ENCODE peak calls at places on chromosomes 12 and 14, in nine cellular contexts. One of them, this sample, is unnamed.

GRCh38 chr14:95527392-95528002 is 7.4 kb upstream of the GLRX5 start:
- DNase-seq in NCI-H1417: peak; percentile 32
- DNase-seq in central memory CD8-positive, alpha-beta T cell: no peak
- DNase-seq in fibroblast of pulmonary artery: peak; percentile 84
- DNase-seq in LoVo: peak; percentile 30
- DNase-seq in glutamatergic neuron: no peak
- DNase-seq in Right ventricle myocardium superior: no peak
- DNase-seq in stimulated activated CD4-positive, alpha-beta T cell treated with anti-CD3 and anti-CD28 coated beads, Interleukin-12 subunit alpha, Interleukin-12 subunit beta, amount 100 ng/mL, for 4 hours: peak; percentile 41
- DNase-seq in RWPE2: no peak
- DNase-seq in this sample: peak; percentile 76

GRCh38 chr12:76726626-76727025 is 37.3 kb upstream of the ZDHHC17 start:
- DNase-seq in NCI-H1417: no peak
- DNase-seq in central memory CD8-positive, alpha-beta T cell: no peak
- DNase-seq in fibroblast of pulmonary artery: no peak
- DNase-seq in LoVo: no peak
- DNase-seq in glutamatergic neuron: no peak
- DNase-seq in Right ventricle myocardium superior: no peak
- DNase-seq in stimulated activated CD4-positive, alpha-beta T cell treated with anti-CD3 and anti-CD28 coated beads, Interleukin-12 subunit alpha, Interleukin-12 subunit beta, amount 100 ng/mL, for 4 hours: no peak
- DNase-seq in RWPE2: no peak
- DNase-seq in this sample: no peak

GRCh38 chr12:51714666-51715065 is 123.6 kb downstream of the SCN8A start:
- DNase-seq in NCI-H1417: no peak
- DNase-seq in central memory CD8-positive, alpha-beta T cell: no peak
- DNase-seq in fibroblast of pulmonary artery: no peak
- DNase-seq in LoVo: no peak
- DNase-seq in glutamatergic neuron: no peak
- DNase-seq in Right ventricle myocardium superior: no peak
- DNase-seq in stimulated activated CD4-positive, alpha-beta T cell treated with anti-CD3 and anti-CD28 coated beads, Interleukin-12 subunit alpha, Interleukin-12 subunit beta, amount 100 ng/mL, for 4 hours: no peak
- DNase-seq in RWPE2: no peak
- DNase-seq in this sample: no peak

GRCh38 chr14:91963465-91963864 is 16.0 kb upstream of the FBLN5 start:
- DNase-seq in NCI-H1417: no peak
- DNase-seq in central memory CD8-positive, alpha-beta T cell: no peak
- DNase-seq in fibroblast of pulmonary artery: peak; percentile 72
- DNase-seq in LoVo: no peak
- DNase-seq in glutamatergic neuron: no peak
- DNase-seq in Right ventricle myocardium superior: no peak
- DNase-seq in stimulated activated CD4-positive, alpha-beta T cell treated with anti-CD3 and anti-CD28 coated beads, Interleukin-12 subunit alpha, Interleukin-12 subunit beta, amount 100 ng/mL, for 4 hours: no peak
- DNase-seq in RWPE2: no peak
- DNase-seq in this sample: no peak

GRCh38 chr12:4900327-4900726 is 9.4 kb upstream of the KCNA1 start:
- DNase-seq in NCI-H1417: no peak
- DNase-seq in central memory CD8-positive, alpha-beta T cell: no peak
- DNase-seq in fibroblast of pulmonary artery: peak; percentile 45
- DNase-seq in LoVo: no peak
- DNase-seq in glutamatergic neuron: no peak
- DNase-seq in Right ventricle myocardium superior: no peak
- DNase-seq in stimulated activated CD4-positive, alpha-beta T cell treated with anti-CD3 and anti-CD28 coated beads, Interleukin-12 subunit alpha, Interleukin-12 subunit beta, amount 100 ng/mL, for 4 hours: no peak
- DNase-seq in RWPE2: no peak
- DNase-seq in this sample: no peak

GRCh38 chr12:120234643-120235368 is 30.7 kb downstream of the PXN start:
- DNase-seq in NCI-H1417: peak; percentile 80
- DNase-seq in central memory CD8-positive, alpha-beta T cell: no peak
- DNase-seq in fibroblast of pulmonary artery: peak; percentile 96
- DNase-seq in LoVo: peak; percentile 50
- DNase-seq in glutamatergic neuron: peak; percentile 78
- DNase-seq in Right ventricle myocardium superior: peak; percentile 91
- DNase-seq in stimulated activated CD4-positive, alpha-beta T cell treated with anti-CD3 and anti-CD28 coated beads, Interleukin-12 subunit alpha, Interleukin-12 subunit beta, amount 100 ng/mL, for 4 hours: no peak
- DNase-seq in RWPE2: no peak
- DNase-seq in this sample: peak; percentile 92

GRCh38 chr12:57575771-57576612 is 15.0 kb upstream of the PIP4K2C start:
- DNase-seq in NCI-H1417: no peak
- DNase-seq in central memory CD8-positive, alpha-beta T cell: no peak
- DNase-seq in fibroblast of pulmonary artery: no peak
- DNase-seq in LoVo: no peak
- DNase-seq in glutamatergic neuron: no peak
- DNase-seq in Right ventricle myocardium superior: no peak
- DNase-seq in stimulated activated CD4-positive, alpha-beta T cell treated with anti-CD3 and anti-CD28 coated beads, Interleukin-12 subunit alpha, Interleukin-12 subunit beta, amount 100 ng/mL, for 4 hours: no peak
- DNase-seq in RWPE2: no peak
- DNase-seq in this sample: peak; percentile 14

GRCh38 chr12:232731-233614 is 19.0 kb upstream of the SLC6A12 start:
- DNase-seq in NCI-H1417: no peak
- DNase-seq in central memory CD8-positive, alpha-beta T cell: no peak
- DNase-seq in fibroblast of pulmonary artery: no peak
- DNase-seq in LoVo: no peak
- DNase-seq in glutamatergic neuron: no peak
- DNase-seq in Right ventricle myocardium superior: no peak
- DNase-seq in stimulated activated CD4-positive, alpha-beta T cell treated with anti-CD3 and anti-CD28 coated beads, Interleukin-12 subunit alpha, Interleukin-12 subunit beta, amount 100 ng/mL, for 4 hours: no peak
- DNase-seq in RWPE2: no peak
- DNase-seq in this sample: no peak

GRCh38 chr12:32332446-32332845 is 66.9 kb upstream of the FGD4 start:
- DNase-seq in NCI-H1417: no peak
- DNase-seq in central memory CD8-positive, alpha-beta T cell: no peak
- DNase-seq in fibroblast of pulmonary artery: no peak
- DNase-seq in LoVo: no peak
- DNase-seq in glutamatergic neuron: no peak
- DNase-seq in Right ventricle myocardium superior: no peak
- DNase-seq in stimulated activated CD4-positive, alpha-beta T cell treated with anti-CD3 and anti-CD28 coated beads, Interleukin-12 subunit alpha, Interleukin-12 subunit beta, amount 100 ng/mL, for 4 hours: no peak
- DNase-seq in RWPE2: no peak
- DNase-seq in this sample: no peak

GRCh38 chr12:104719700-104720345 is 238.3 kb downstream of the SLC41A2 start:
- DNase-seq in NCI-H1417: no peak
- DNase-seq in central memory CD8-positive, alpha-beta T cell: no peak
- DNase-seq in fibroblast of pulmonary artery: no peak
- DNase-seq in LoVo: no peak
- DNase-seq in glutamatergic neuron: no peak
- DNase-seq in Right ventricle myocardium superior: no peak
- DNase-seq in stimulated activated CD4-positive, alpha-beta T cell treated with anti-CD3 and anti-CD28 coated beads, Interleukin-12 subunit alpha, Interleukin-12 subunit beta, amount 100 ng/mL, for 4 hours: no peak
- DNase-seq in RWPE2: no peak
- DNase-seq in this sample: no peak

GRCh38 chr14:96797943-96798349 is 764 bp downstream of the VRK1 start:
- DNase-seq in NCI-H1417: no peak
- DNase-seq in central memory CD8-positive, alpha-beta T cell: no peak
- DNase-seq in fibroblast of pulmonary artery: no peak
- DNase-seq in LoVo: peak; percentile 4
- DNase-seq in glutamatergic neuron: peak; percentile 65
- DNase-seq in Right ventricle myocardium superior: no peak
- DNase-seq in stimulated activated CD4-positive, alpha-beta T cell treated with anti-CD3 and anti-CD28 coated beads, Interleukin-12 subunit alpha, Interleukin-12 subunit beta, amount 100 ng/mL, for 4 hours: no peak
- DNase-seq in RWPE2: no peak
- DNase-seq in this sample: peak; percentile 60

GRCh38 chr12:118060301-118061010 is 523 bp downstream of the WSB2 start:
- DNase-seq in NCI-H1417: peak; percentile 58
- DNase-seq in central memory CD8-positive, alpha-beta T cell: peak; percentile 20
- DNase-seq in fibroblast of pulmonary artery: no peak
- DNase-seq in LoVo: peak; percentile 37
- DNase-seq in glutamatergic neuron: peak; percentile 50
- DNase-seq in Right ventricle myocardium superior: peak; percentile 77
- DNase-seq in stimulated activated CD4-positive, alpha-beta T cell treated with anti-CD3 and anti-CD28 coated beads, Interleukin-12 subunit alpha, Interleukin-12 subunit beta, amount 100 ng/mL, for 4 hours: no peak
- DNase-seq in RWPE2: no peak
- DNase-seq in this sample: peak; percentile 79

GRCh38 chr12:46604684-46605083 is 221.1 kb downstream of the SLC38A4 start:
- DNase-seq in NCI-H1417: no peak
- DNase-seq in central memory CD8-positive, alpha-beta T cell: no peak
- DNase-seq in fibroblast of pulmonary artery: no peak
- DNase-seq in LoVo: no peak
- DNase-seq in glutamatergic neuron: no peak
- DNase-seq in Right ventricle myocardium superior: no peak
- DNase-seq in stimulated activated CD4-positive, alpha-beta T cell treated with anti-CD3 and anti-CD28 coated beads, Interleukin-12 subunit alpha, Interleukin-12 subunit beta, amount 100 ng/mL, for 4 hours: no peak
- DNase-seq in RWPE2: no peak
- DNase-seq in this sample: no peak

GRCh38 chr14:57478050-57478449 is 15.6 kb downstream of the CCDC198 start:
- DNase-seq in NCI-H1417: no peak
- DNase-seq in central memory CD8-positive, alpha-beta T cell: no peak
- DNase-seq in fibroblast of pulmonary artery: no peak
- DNase-seq in LoVo: no peak
- DNase-seq in glutamatergic neuron: no peak
- DNase-seq in Right ventricle myocardium superior: no peak
- DNase-seq in stimulated activated CD4-positive, alpha-beta T cell treated with anti-CD3 and anti-CD28 coated beads, Interleukin-12 subunit alpha, Interleukin-12 subunit beta, amount 100 ng/mL, for 4 hours: no peak
- DNase-seq in RWPE2: no peak
- DNase-seq in this sample: no peak

This sample was measured in NCI-H69.